ENCODE peak calls at places on chromosomes 6 and 20, in four cellular contexts. Y is GOT3, I is neuronal stem cell, Q is RPMI8226. O is an unnamed sample.
A peak's percentile ranks its signal among the peaks of the same experiment; 100 is the strongest.

GRCh38 chr6:26020291-26020982 is 57.8 kb downstream of the TRIM38 start:
- DNase-seq in Y (peak; percentile 84), I (peak; percentile 78), Q (peak; percentile 42), O (peak; percentile 90)

GRCh38 chr6:88662653-88663174 is 300.7 kb downstream of the RNGTT start:
- DNase-seq in Y (no peak), I (no peak), Q (no peak), O (no peak)

GRCh38 chr6:162960674-162961457 is 233.1 kb downstream of the PACRG start:
- DNase-seq in Y (no peak), I (no peak), Q (no peak), O (no peak)

GRCh38 chr6:109713097-109713496 is 22.0 kb downstream of the FIG4 start:
- DNase-seq in Y (no peak), I (no peak), Q (no peak), O (no peak)

GRCh38 chr6:105675715-105676397 is 273.0 kb upstream of the PREP start:
- DNase-seq in Y (no peak), I (no peak), Q (no peak), O (no peak)

GRCh38 chr6:32108094-32108627 is 977 bp downstream of the TNXB start:
- DNase-seq in Y (no peak), I (no peak), Q (no peak), O (peak; percentile 36)

GRCh38 chr6:112429226-112429625 is 82.1 kb downstream of the RFPL4B start:
- DNase-seq in Y (no peak), I (no peak), Q (no peak), O (no peak)

GRCh38 chr20:51249215-51249614 is 226.3 kb upstream of the KCNG1 start:
- DNase-seq in Y (no peak), I (no peak), Q (no peak), O (no peak)

GRCh38 chr6:129500958-129501381 is 209.0 kb downstream of the ARHGAP18 start:
- DNase-seq in Y (no peak), I (no peak), Q (peak; percentile 9), O (no peak)

GRCh38 chr6:3259491-3259958 is 778 bp downstream of the PSMG4 start:
- DNase-seq in Y (no peak), I (no peak), Q (peak; percentile 77), O (peak; percentile 66)

GRCh38 chr6:136330634-136331033 is 41.0 kb upstream of the BCLAF1 start:
- DNase-seq in Y (no peak), I (no peak), Q (no peak), O (no peak)

GRCh38 chr20:11266571-11266970 is 592.8 kb upstream of the JAG1 start:
- DNase-seq in Y (no peak), I (no peak), Q (no peak), O (no peak)

GRCh38 chr6:3509326-3509725 is 52.5 kb upstream of the SLC22A23 start:
- DNase-seq in Y (no peak), I (no peak), Q (no peak), O (no peak)

GRCh38 chr20:61046721-61047351 is 205.2 kb upstream of the CDH4 start:
- DNase-seq in Y (no peak), I (no peak), Q (no peak), O (no peak)

GRCh38 chr6:109372070-109372585 is 10.1 kb downstream of the CD164 start:
- DNase-seq in Y (no peak), I (no peak), Q (no peak), O (no peak)

GRCh38 chr6:31162463-31163165 is 4.2 kb downstream of the TCF19 start:
- DNase-seq in Y (no peak), I (no peak), Q (no peak), O (no peak)

GRCh38 chr20:49887251-49887827 is 28.0 kb downstream of the SPATA2 start:
- DNase-seq in Y (no peak), I (no peak), Q (no peak), O (no peak)

GRCh38 chr6:140071115-140071514 is 696.7 kb upstream of the CITED2 start:
- DNase-seq in Y (no peak), I (no peak), Q (peak; percentile 14), O (no peak)

GRCh38 chr6:135423649-135424128 is 73.9 kb downstream of the AHI1 start:
- DNase-seq in Y (no peak), I (peak; percentile 21), Q (peak; percentile 37), O (no peak)

O was measured in colonic mucosa.